ENCODE peak calls at places on chromosomes 16 and 17, in nine cellular contexts. G, J, K, U, L, C, V, H and P are unnamed samples.

GRCh38 chr16:11005611-11005975 is 61.2 kb downstream of the CLEC16A start:
- DNase-seq in J (no peak), V (no peak), L (no peak), G (no peak), C (peak; percentile 86), H (no peak), K (no peak), U (peak; percentile 80), P (no peak)

GRCh38 chr16:52090080-52090479 is 456.9 kb downstream of the TOX3 start:
- DNase-seq in H (no peak), C (peak; percentile 66), K (no peak), G (no peak), V (no peak), U (peak; percentile 54), J (no peak), L (no peak), P (no peak)

GRCh38 chr17:20095366-20096080 is 86.4 kb downstream of the SPECC1 start:
- DNase-seq in C (peak; percentile 36), U (peak; percentile 57), V (peak; percentile 77), G (no peak), H (peak; percentile 60), J (peak; percentile 73), L (peak; percentile 42), K (peak; percentile 60), P (peak; percentile 4)

GRCh38 chr16:88315543-88316105 is 67.1 kb upstream of the ZNF469 start:
- DNase-seq in H (peak; percentile 10), U (peak; percentile 68), J (peak; percentile 68), V (no peak), L (no peak), C (no peak), G (peak; percentile 54), K (peak; percentile 52), P (peak; percentile 41)

GRCh38 chr17:8185580-8186445 is 4.2 kb downstream of the BORCS6 start:
- DNase-seq in H (peak; percentile 91), C (peak; percentile 66), L (no peak), K (peak; percentile 86), J (peak; percentile 95), U (peak; percentile 67), G (peak; percentile 97), V (peak; percentile 81), P (peak; percentile 78)

GRCh38 chr16:14043278-14043677 is 27.8 kb upstream of the MRTFB start:
- DNase-seq in G (peak; percentile 2), C (no peak), L (no peak), H (no peak), K (no peak), U (no peak), J (no peak), V (no peak), P (no peak)

GRCh38 chr16:19757762-19758595 is 39.9 kb downstream of the IQCK start:
- DNase-seq in K (no peak), C (peak; percentile 81), J (no peak), L (no peak), V (no peak), U (no peak), H (no peak), G (no peak), P (no peak)

GRCh38 chr16:80041399-80041798 is 440.9 kb upstream of the MAF start:
- DNase-seq in V (no peak), H (no peak), C (no peak), J (no peak), K (no peak), U (peak; percentile 2), L (no peak), G (no peak), P (no peak)

GRCh38 chr17:8150194-8151119 is 1.7 kb downstream of the PER1 start:
- DNase-seq in H (no peak), U (no peak), V (no peak), J (peak; percentile 61), L (no peak), C (no peak), G (no peak), K (peak; percentile 19), P (no peak)

GRCh38 chr17:81151039-81151677 is 14.1 kb upstream of the PVALEF start:
- DNase-seq in L (no peak), U (no peak), G (no peak), V (no peak), J (no peak), K (no peak), H (no peak), C (no peak), P (no peak)

GRCh38 chr17:22703204-22703603 is 1010.9 kb downstream of the KCNJ18 start:
- DNase-seq in C (no peak), J (no peak), V (no peak), K (no peak), L (no peak), H (no peak), G (no peak), U (no peak), P (no peak)

GRCh38 chr16:28563218-28563617 is 9.5 kb downstream of the SGF29 start:
- DNase-seq in U (no peak), K (no peak), L (no peak), H (no peak), G (no peak), C (no peak), J (no peak), V (no peak), P (no peak)

GRCh38 chr17:2123467-2124251 is 68.8 kb downstream of the HIC1 start:
- DNase-seq in J (peak; percentile 42), K (no peak), V (no peak), L (no peak), G (no peak), H (peak; percentile 38), U (peak; percentile 48), C (no peak), P (peak; percentile 39)

GRCh38 chr17:2120550-2121335 is 65.8 kb downstream of the HIC1 start:
- DNase-seq in L (no peak), C (no peak), U (peak; percentile 72), G (no peak), K (no peak), H (no peak), V (no peak), J (no peak), P (no peak)

GRCh38 chr17:2124391-2124790 is 69.5 kb downstream of the HIC1 start:
- DNase-seq in C (no peak), H (no peak), L (no peak), U (no peak), J (no peak), K (no peak), V (no peak), G (no peak), P (no peak)

GRCh38 chr17:2125013-2125535 is 70.2 kb downstream of the HIC1 start:
- DNase-seq in L (no peak), J (no peak), K (no peak), G (no peak), U (peak; percentile 28), C (no peak), H (no peak), V (no peak), P (no peak)

GRCh38 chr17:2122641-2123302 is 67.9 kb downstream of the HIC1 start:
- DNase-seq in G (peak; percentile 64), L (no peak), U (peak; percentile 14), H (peak; percentile 54), V (no peak), J (peak; percentile 68), C (peak; percentile 71), K (peak; percentile 78), P (no peak)
- H3K27ac ChIP-seq in G (peak overlapping the region; percentile 66), L (peak overlapping the region; percentile 1), U (peak overlapping the region; percentile 55), H (peak overlapping the region; percentile 19), V (peak overlapping the region; percentile 72), J (peak overlapping the region; percentile 78), C (no peak overlapping the region), K (peak overlapping the region; percentile 74), P (no peak overlapping the region)

DNA sequence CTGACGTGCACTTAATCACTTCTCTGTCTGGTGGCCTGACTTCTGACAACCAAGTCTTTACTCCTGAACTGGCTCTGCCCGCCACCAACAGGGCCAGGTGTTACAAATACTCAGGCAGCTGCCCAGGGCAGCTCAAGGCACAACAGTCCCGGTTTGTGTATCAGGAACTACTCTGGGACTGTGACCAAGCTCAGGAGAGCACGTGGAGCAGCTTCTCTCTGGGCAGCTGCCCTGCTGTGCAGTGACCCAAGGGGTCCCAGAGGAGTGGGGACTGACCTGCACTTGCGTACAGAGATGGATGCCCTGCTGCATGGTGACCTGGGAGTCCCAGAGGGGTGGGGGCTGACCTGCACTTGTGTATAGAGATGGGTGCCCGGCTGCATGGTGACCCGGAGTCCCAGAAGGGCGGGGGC is 21.9 kb downstream of the LITAFD start:
- DNase-seq in U (no peak), H (no peak), C (no peak), K (no peak), G (no peak), J (no peak), V (no peak), L (no peak), P (no peak)
- H3K4me1 ChIP-seq in U (peaks cover 6% of the 10 kb centered on the region), H (no peaks in the 10 kb centered on the region), C (no peaks in the 10 kb centered on the region), K (no peaks in the 10 kb centered on the region), G (peaks cover 7% of the 10 kb centered on the region), J (no peaks in the 10 kb centered on the region), V (no peaks in the 10 kb centered on the region), L (peaks cover 7% of the 10 kb centered on the region), P (no peaks in the 10 kb centered on the region)

GRCh38 chr17:59785091-59785799 is 77.8 kb downstream of the VMP1 start:
- DNase-seq in V (no peak), J (no peak), K (no peak), H (no peak), L (no peak), C (no peak), U (peak; percentile 31), G (no peak), P (no peak)
- H3K27ac ChIP-seq in V (peak overlapping the region; percentile 98), J (peak overlapping the region; percentile 91), K (peak overlapping the region; percentile 86), H (peak overlapping the region; percentile 81), L (peak overlapping the region; percentile 82), C (peak overlapping the region; percentile 99), U (peak overlapping the region; percentile 98), G (peak overlapping the region; percentile 76), P (no peak overlapping the region)

GRCh38 chr17:40538019-40538935 is 27.0 kb downstream of the CCR7 start:
- DNase-seq in H (peak; percentile 85), V (no peak), K (peak; percentile 69), U (peak; percentile 67), G (no peak), J (peak; percentile 92), C (peak; percentile 85), L (no peak), P (no peak)

GRCh38 chr17:40535438-40535837 is 29.8 kb downstream of the CCR7 start:
- DNase-seq in V (no peak), J (no peak), K (no peak), C (no peak), L (no peak), U (no peak), H (no peak), G (no peak), P (no peak)

GRCh38 chr17:40535924-40536717 is 29.2 kb downstream of the CCR7 start:
- DNase-seq in U (peak; percentile 53), C (no peak), L (no peak), J (no peak), H (no peak), G (no peak), K (peak; percentile 59), V (peak; percentile 83), P (no peak)

GRCh38 chr17:40534431-40535189 is 30.7 kb downstream of the CCR7 start:
- DNase-seq in U (no peak), C (no peak), H (no peak), K (no peak), V (peak; percentile 46), G (no peak), L (no peak), J (no peak), P (no peak)

DNA sequence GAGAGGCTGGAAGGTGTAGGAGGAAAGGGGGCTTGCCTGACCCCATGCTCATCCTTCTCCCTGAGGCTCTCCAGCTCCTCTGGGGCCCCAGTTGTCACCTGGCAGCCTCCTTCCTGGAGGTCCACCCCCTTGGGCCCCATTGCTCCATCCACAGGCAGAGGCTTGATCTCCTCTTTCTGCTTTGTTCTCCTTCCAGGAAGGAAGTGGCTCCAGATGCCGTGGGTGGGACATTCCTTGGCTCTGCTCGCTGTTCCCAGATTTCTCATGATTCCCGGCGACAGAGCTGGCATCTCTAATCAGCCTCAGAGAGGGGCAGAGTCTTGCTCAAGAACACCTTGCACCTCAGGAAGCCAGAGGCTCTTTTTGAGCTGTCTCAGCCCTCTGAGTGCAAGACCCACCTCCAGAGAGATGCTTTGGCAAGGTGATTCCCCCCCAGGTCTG is 28.5 kb downstream of the CCR7 start:
- DNase-seq in V (no peak), U (peak; percentile 76), L (no peak), K (peak; percentile 64), J (no peak), G (no peak), C (no peak), H (no peak), P (no peak)
- H3K4me1 ChIP-seq in V (peaks cover 43% of the 10 kb centered on the region), U (peaks cover 58% of the 10 kb centered on the region), L (no peaks in the 10 kb centered on the region), K (peaks cover 44% of the 10 kb centered on the region), J (peaks cover 19% of the 10 kb centered on the region), G (peaks cover 43% of the 10 kb centered on the region), C (peaks cover 71% of the 10 kb centered on the region), H (peaks cover 42% of the 10 kb centered on the region), P (no peaks in the 10 kb centered on the region)